ENCODE peak calls at places on chromosomes 2 and 18, in four cellular contexts. E, A, H and G are unnamed samples.

GRCh38 chr2:71530246-71530986 is 77.1 kb downstream of the DYSF start:
- DNase-seq in E (peak), A (no peak), H (peak), G (peak)

GRCh38 chr2:238720232-238720672 is 127.6 kb upstream of the TWIST2 start:
- DNase-seq in E (peak), A (no peak), H (peak), G (peak)

GRCh38 chr18:45566025-45566740 is 49.1 kb upstream of the SLC14A2 start:
- DNase-seq in E (peak), A (peak), H (peak), G (no peak)

GRCh38 chr2:194319222-194319992 is 1337.6 kb upstream of the SLC39A10 start:
- DNase-seq in E (no peak), A (no peak), H (no peak), G (no peak)

GRCh38 chr2:72084584-72084976 is 63.1 kb downstream of the CYP26B1 start:
- DNase-seq in E (no peak), A (no peak), H (no peak), G (no peak)

GRCh38 chr2:239601201-239601851 is 200.5 kb upstream of the HDAC4 start:
- DNase-seq in E (no peak), A (no peak), H (no peak), G (no peak)

GRCh38 chr2:231671617-231672350 is 36.5 kb upstream of the PTMA start:
- DNase-seq in E (no peak), A (no peak), H (no peak), G (no peak)

GRCh38 chr2:218387369-218388194 is 5.5 kb downstream of the SLC11A1 start:
- DNase-seq in E (peak), A (peak), H (peak), G (peak)

GRCh38 chr2:176174382-176174834 is 14.1 kb upstream of the HOXD1 start:
- DNase-seq in E (no peak), A (no peak), H (no peak), G (no peak)

DNA sequence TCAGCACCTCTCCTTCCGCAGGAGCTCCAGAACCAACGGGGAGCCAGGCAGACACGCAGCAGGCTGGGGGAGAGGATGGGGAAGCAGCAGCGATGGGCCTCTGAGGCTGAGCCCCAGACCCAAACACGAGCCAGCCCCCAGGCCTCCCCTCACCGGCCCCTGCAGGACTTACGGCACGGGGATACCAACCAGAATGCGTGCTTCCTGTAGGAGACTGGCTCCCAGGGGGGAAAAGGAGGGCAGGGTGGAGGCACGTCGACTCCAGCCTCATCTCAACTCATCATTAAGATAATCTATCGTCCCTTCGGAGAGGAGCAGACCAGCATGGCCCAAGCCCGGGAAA is 495.1 kb upstream of the MYT1L start:
- DNase-seq in E (no peak), A (no peak), H (no peak), G (no peak)
- TF ChIP-seq CTCF in E (no peak), A (no peak), H (no peak), G (no peak)

GRCh38 chr2:237693281-237694039 is 66.1 kb downstream of the LRRFIP1 start:
- DNase-seq in E (peak), A (no peak), H (peak), G (no peak)

GRCh38 chr2:237696471-237696870 is 69.1 kb downstream of the LRRFIP1 start:
- DNase-seq in E (no peak), A (no peak), H (no peak), G (no peak)

GRCh38 chr2:237692601-237693079 is 65.3 kb downstream of the LRRFIP1 start:
- DNase-seq in E (no peak), A (no peak), H (no peak), G (no peak)

GRCh38 chr2:237695201-237695780 is 67.9 kb downstream of the LRRFIP1 start:
- DNase-seq in E (peak), A (peak), H (peak), G (no peak)

GRCh38 chr2:237694423-237695194 is 67.2 kb downstream of the LRRFIP1 start:
- DNase-seq in E (no peak), A (no peak), H (no peak), G (no peak)
- TF ChIP-seq CTCF in E (no peak), A (no peak), H (no peak), G (no peak)

GRCh38 chr2:54176577-54176976 is 61.2 kb downstream of the ACYP2 start:
- DNase-seq in E (peak), A (peak), H (peak), G (peak)
- TF ChIP-seq CTCF in E (peak), A (peak), H (peak), G (no peak)

GRCh38 chr2:202072226-202072625 is 829 bp upstream of the KIAA2012 start:
- DNase-seq in E (no peak), A (no peak), H (no peak), G (no peak)
- TF ChIP-seq CTCF in E (peak), A (peak), H (peak), G (peak)

GRCh38 chr2:167753142-167753541 is 494.3 kb downstream of the STK39 start:
- DNase-seq in E (no peak), A (no peak), H (no peak), G (no peak)
- TF ChIP-seq CTCF in E (no peak), A (no peak), H (no peak), G (no peak)

DNA sequence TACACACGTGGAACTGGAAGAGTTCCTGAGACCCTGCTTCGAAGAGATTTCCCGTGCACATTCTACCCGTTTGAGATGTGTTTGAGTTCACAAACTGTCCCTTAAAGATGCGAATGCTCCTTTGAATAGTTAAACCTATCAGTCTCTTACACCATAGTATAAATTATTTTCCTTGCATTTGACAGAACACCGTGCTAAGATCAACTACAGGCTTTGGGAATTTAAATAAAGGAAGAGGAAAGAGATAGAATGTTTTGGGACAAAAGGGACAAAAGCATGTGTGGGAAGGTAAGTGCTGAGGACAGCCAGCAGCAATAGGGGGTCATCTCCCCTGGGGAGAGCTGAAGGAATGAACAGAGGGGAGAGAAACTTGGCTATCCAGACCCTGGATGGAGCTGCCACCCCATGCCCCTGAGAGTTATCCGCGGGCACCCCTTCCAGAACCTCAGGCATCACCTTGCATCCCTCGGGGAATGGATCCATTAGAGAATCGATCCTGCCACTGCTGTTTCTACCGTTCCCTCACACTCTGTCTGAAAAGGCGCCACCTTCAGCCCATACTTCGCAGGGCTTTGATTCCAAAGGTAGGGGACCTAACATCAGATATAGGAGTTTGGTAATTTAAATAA is 890 bp upstream of the ADCY3 start:
- DNase-seq in E (no peak), A (no peak), H (no peak), G (no peak)
- TF ChIP-seq CTCF in E (peak), A (peak), H (peak), G (no peak)

GRCh38 chr2:189580662-189581353 is at the start of gene SLC40A1:
- DNase-seq in E (peak), A (no peak), H (peak), G (peak)
- TF ChIP-seq CTCF in E (no peak), A (no peak), H (no peak), G (no peak)

DNA sequence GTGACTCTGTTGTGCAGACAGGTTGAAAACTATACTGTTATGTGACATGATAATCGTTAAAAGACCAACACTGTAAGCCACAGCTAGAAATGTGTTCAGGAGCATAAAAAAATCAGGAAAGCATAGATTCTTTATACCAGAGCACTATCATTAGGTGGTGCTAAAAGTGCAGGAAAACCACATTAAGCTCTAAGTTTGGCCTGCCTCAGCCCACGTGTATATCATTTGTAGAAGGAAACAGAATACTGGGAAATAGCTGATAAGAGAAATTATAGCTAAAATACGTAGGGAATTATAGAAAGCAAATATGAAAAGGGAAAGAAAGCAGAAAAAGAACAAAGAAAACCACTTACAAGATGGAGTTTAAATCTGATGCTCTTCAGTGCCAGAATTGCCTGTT is 26.5 kb upstream of the C2orf74 start:
- DNase-seq in E (peak), A (no peak), H (peak), G (no peak)
- TF ChIP-seq CTCF in E (peak), A (peak), H (peak), G (no peak)